ENCODE peak calls at places on chromosomes 11 and 22, in four cellular contexts. D is stimulated activated CD4-positive, alpha-beta T cell treated with anti-CD3 and anti-CD28 coated beads, Interleukin-2, amount 100 ng/mL, for 48 hours; P is AG09309; I is stimulated activated CD8-positive, alpha-beta memory T cell treated with anti-CD3 and anti-CD28 coated beads, Interleukin-15, amount 100 ng/mL, for 24 hours. W is an unnamed sample.

GRCh38 chr11:61007383-61007970 is 36.0 kb downstream of the CD6 start:
- DNase-seq in I (no peak), D (no peak), P (no peak), W (no peak)

GRCh38 chr11:65501530-65502273 is 2.9 kb downstream of the MALAT1 start:
- DNase-seq in I (no peak), D (no peak), P (no peak), W (no peak)

GRCh38 chr11:71988050-71988449 is 10.7 kb upstream of the IL18BP start:
- DNase-seq in I (no peak), P (peak), D (no peak), W (no peak)

GRCh38 chr22:44931077-44931540 is 78.7 kb downstream of the PHF21B start:
- DNase-seq in D (no peak), P (no peak), I (no peak), W (no peak)

GRCh38 chr11:521179-521688 is 14.1 kb downstream of the HRAS start:
- DNase-seq in I (no peak), P (no peak), D (no peak), W (no peak)

GRCh38 chr11:84241374-84242131 is 955.4 kb upstream of the CCDC90B start:
- DNase-seq in I (no peak), D (no peak), P (no peak), W (no peak)

GRCh38 chr11:16338397-16338796 is 17.9 kb downstream of the SOX6 start:
- DNase-seq in P (no peak), I (no peak), D (no peak), W (no peak)

GRCh38 chr11:104549019-104549418 is 349.2 kb downstream of the CASP12 start:
- DNase-seq in P (no peak), I (no peak), D (no peak), W (no peak)

GRCh38 chr22:42945736-42946135 is 69.2 kb downstream of the PACSIN2 start:
- DNase-seq in P (no peak), D (no peak), I (no peak), W (no peak)

GRCh38 chr11:2211113-2211971 is 39.7 kb upstream of the TH start:
- DNase-seq in I (no peak), P (no peak), D (no peak), W (peak)

GRCh38 chr11:70169632-70170031 is 33.5 kb upstream of the FADD start:
- DNase-seq in I (no peak), P (no peak), D (no peak), W (no peak)

GRCh38 chr11:59463176-59463575 is 6.4 kb downstream of the OR4D6 start:
- DNase-seq in D (no peak), I (no peak), P (no peak), W (no peak)

GRCh38 chr22:29719894-29720645 is at the start of gene CABP7:
- DNase-seq in P (no peak), I (no peak), D (no peak), W (no peak)

GRCh38 chr11:109040303-109040702 is 375.4 kb downstream of the DDX10 start:
- DNase-seq in I (no peak), P (no peak), D (no peak), W (no peak)

GRCh38 chr11:59429924-59430516 is 3.8 kb upstream of the OR5A2 start:
- DNase-seq in I (no peak), P (no peak), D (peak), W (peak)

GRCh38 chr11:47305734-47306483 is 36.0 kb downstream of the MADD start:
- DNase-seq in D (no peak), I (no peak), P (no peak), W (no peak)

GRCh38 chr11:35875063-35875462 is 68.8 kb upstream of the LDLRAD3 start:
- DNase-seq in D (no peak), I (no peak), P (no peak), W (no peak)

GRCh38 chr11:95477981-95478380 is 247.0 kb upstream of the SESN3 start:
- DNase-seq in P (no peak), I (no peak), D (no peak), W (no peak)

GRCh38 chr11:3186166-3186953 is 21.2 kb upstream of the OSBPL5 start:
- DNase-seq in P (no peak), I (no peak), D (no peak), W (no peak)

GRCh38 chr11:78922886-78923625 is 348.4 kb upstream of the NARS2 start:
- DNase-seq in D (no peak), I (no peak), P (no peak), W (no peak)

GRCh38 chr11:893008-893654 is 17.5 kb downstream of the CHID1 start:
- DNase-seq in D (no peak), P (no peak), I (no peak), W (no peak)

GRCh38 chr11:108199446-108200321 is 22.8 kb downstream of the NPAT start:
- DNase-seq in D (peak), P (peak), I (no peak), W (no peak)

GRCh38 chr22:17486313-17486712 is 77.0 kb upstream of the SLC25A18 start:
- DNase-seq in P (no peak), I (no peak), D (no peak), W (no peak)

GRCh38 chr22:20229916-20230775 is 38.0 kb downstream of the RTN4R start:
- DNase-seq in I (no peak), P (no peak), D (no peak), W (no peak)

GRCh38 chr11:103800406-103801114 is 235.9 kb upstream of the DDI1 start:
- DNase-seq in I (no peak), P (no peak), D (no peak), W (no peak)

GRCh38 chr11:76662656-76663460 is 7.7 kb downstream of the LRRC32 start:
- DNase-seq in I (no peak), P (no peak), D (no peak), W (no peak)

GRCh38 chr11:19714387-19715363 is 2.0 kb downstream of the NAV2 start:
- DNase-seq in P (no peak), I (no peak), D (no peak), W (no peak)

GRCh38 chr11:20949585-20949984 is 280.2 kb downstream of the NELL1 start:
- DNase-seq in I (no peak), D (no peak), P (no peak), W (no peak)

GRCh38 chr22:46845281-46846153 is 83.1 kb downstream of the TBC1D22A start:
- DNase-seq in D (no peak), P (no peak), I (no peak), W (no peak)

GRCh38 chr11:19552684-19553083 is 160.0 kb upstream of the NAV2 start:
- DNase-seq in P (no peak), D (no peak), I (no peak), W (no peak)

GRCh38 chr22:45224331-45224730 is 16.4 kb downstream of the KIAA0930 start:
- DNase-seq in P (no peak), D (no peak), I (no peak), W (no peak)

GRCh38 chr11:116701297-116701801 is 71.4 kb downstream of the BUD13 start:
- DNase-seq in P (no peak), I (no peak), D (no peak), W (no peak)

GRCh38 chr11:116731097-116731761 is 41.6 kb downstream of the BUD13 start:
- DNase-seq in I (no peak), P (no peak), D (no peak), W (no peak)

GRCh38 chr11:19817870-19818269 is 105.2 kb downstream of the NAV2 start:
- DNase-seq in I (no peak), P (no peak), D (no peak), W (no peak)

GRCh38 chr11:57269580-57270021 is 32.6 kb upstream of the APLNR start:
- DNase-seq in I (no peak), P (no peak), D (no peak), W (no peak)

GRCh38 chr11:70409437-70409836 is 11.1 kb downstream of the CTTN start:
- DNase-seq in D (no peak), P (no peak), I (no peak), W (no peak)

GRCh38 chr11:40161855-40162410 is 1297.5 kb downstream of the LRRC4C start:
- DNase-seq in P (no peak), D (no peak), I (no peak), W (no peak)

GRCh38 chr22:32417906-32418305 is 5.9 kb upstream of the RTCB start:
- DNase-seq in I (no peak), P (no peak), D (no peak), W (no peak)

GRCh38 chr22:47366026-47366767 is 603.7 kb downstream of the TBC1D22A start:
- DNase-seq in D (no peak), I (no peak), P (no peak), W (no peak)